ENCODE peak calls at places on chromosomes 12 and 14, in nine cellular contexts. R, Y, Z, E, D, C, G, A and X are unnamed samples.

GRCh38 chr12:43636706-43637105 is 84.7 kb upstream of the ADAMTS20 start:
- DNase-seq in A (no peak), D (no peak), R (no peak), E (no peak), C (no peak), G (no peak), Y (no peak), Z (no peak), X (no peak)

GRCh38 chr12:50901685-50902113 is 50.6 kb upstream of the HIGD1C start:
- DNase-seq in D (no peak), Y (no peak), R (no peak), E (no peak), A (no peak), G (no peak), C (no peak), Z (no peak), X (no peak)

GRCh38 chr12:6430124-6430989 is 14.4 kb upstream of the CD27 start:
- DNase-seq in G (peak; percentile 100), R (peak; percentile 41), A (no peak), Z (peak; percentile 99), C (peak; percentile 86), Y (peak; percentile 79), D (no peak), E (peak; percentile 87), X (peak; percentile 69)

GRCh38 chr14:100864960-100865681 is 38.4 kb downstream of the RTL1 start:
- DNase-seq in G (no peak), R (no peak), Y (no peak), A (no peak), C (no peak), Z (no peak), D (no peak), E (no peak), X (no peak)

GRCh38 chr12:113191236-113191635 is 5.7 kb downstream of the RITA1 start:
- DNase-seq in E (no peak), R (no peak), C (no peak), A (no peak), Y (no peak), Z (no peak), G (no peak), D (no peak), X (no peak)

GRCh38 chr14:39432619-39433451 is 602 bp upstream of the FBXO33 start:
- DNase-seq in R (peak; percentile 83), D (peak; percentile 93), G (peak; percentile 83), E (peak; percentile 45), A (peak; percentile 62), Z (peak; percentile 54), Y (peak; percentile 91), C (peak; percentile 94), X (peak; percentile 95)

GRCh38 chr12:95977764-95978305 is 18.3 kb downstream of the HAL start:
- DNase-seq in A (no peak), R (no peak), C (no peak), Z (no peak), D (no peak), G (no peak), E (no peak), Y (no peak), X (no peak)

GRCh38 chr12:59115526-59115925 is 195.2 kb upstream of the LRIG3 start:
- DNase-seq in G (no peak), D (no peak), A (no peak), C (no peak), R (no peak), Z (peak; percentile 28), Y (no peak), E (peak; percentile 28), X (no peak)

GRCh38 chr12:85741051-85741450 is 95.2 kb downstream of the RASSF9 start:
- DNase-seq in E (no peak), A (no peak), G (no peak), R (no peak), D (no peak), C (no peak), Y (no peak), Z (no peak), X (no peak)

GRCh38 chr14:22097606-22098292 is 424.1 kb upstream of the OR4E1 start:
- DNase-seq in Z (no peak), Y (no peak), R (no peak), A (no peak), C (no peak), E (no peak), G (no peak), D (no peak), X (no peak)
- TF ChIP-seq CTCF in Z (no peak), Y (no peak), R (no peak), A (no peak), C (no peak), E (no peak), G (no peak), D (no peak), X (no peak)

DNA sequence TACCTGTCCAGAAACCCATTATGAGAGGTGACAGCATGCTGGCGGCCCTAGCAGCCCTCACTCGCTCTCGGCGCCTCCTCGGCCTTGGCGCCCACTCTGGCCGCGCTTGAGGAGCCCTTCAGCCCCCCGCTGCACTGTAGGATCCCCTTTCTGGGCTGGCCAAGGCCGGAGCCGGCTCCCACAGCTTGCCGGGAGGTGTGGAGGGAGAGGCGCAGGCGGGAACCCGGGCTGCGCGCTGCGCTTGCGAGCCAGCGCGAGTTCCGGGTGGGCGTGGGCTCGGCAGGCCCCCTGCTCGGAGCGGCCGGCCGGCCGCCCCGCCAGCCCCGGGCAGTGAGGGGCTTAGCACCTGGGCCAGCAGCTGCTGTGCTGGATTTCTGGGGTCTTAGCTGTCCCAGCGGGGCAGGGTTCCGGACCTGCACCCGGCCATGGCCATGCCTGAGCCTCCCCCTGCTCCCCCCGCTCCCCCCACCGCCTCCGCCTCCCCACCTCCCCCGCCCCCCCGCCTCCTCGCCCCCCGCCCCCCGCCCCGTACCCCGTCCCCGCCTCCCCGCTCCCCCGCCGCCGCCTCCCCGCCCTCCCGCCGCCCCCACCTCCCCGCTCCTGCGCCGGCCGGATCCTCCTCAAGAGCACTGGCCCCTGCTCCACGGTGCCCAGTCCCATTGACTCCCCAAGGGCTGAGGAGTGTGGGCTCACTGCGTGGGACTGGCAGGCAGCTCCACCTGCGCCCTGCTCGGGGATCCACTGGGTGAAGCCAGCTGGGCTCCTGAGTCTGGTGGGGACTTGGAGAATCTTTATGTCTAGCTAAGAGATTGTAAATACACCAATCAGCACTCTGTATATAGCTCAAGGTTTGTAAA is 163.1 kb downstream of the KLHL28 start:
- DNase-seq in C (no peak), R (no peak), A (no peak), Y (no peak), G (no peak), E (no peak), Z (no peak), D (no peak), X (peak; percentile 8)
- H3K4me3 ChIP-seq in C (no peak overlapping the region), R (no peak overlapping the region), A (no peak overlapping the region), Y (no peak overlapping the region), G (no peak overlapping the region), E (peak overlapping the region; percentile 32), Z (no peak overlapping the region), D (no peak overlapping the region), X (no peak overlapping the region)

GRCh38 chr12:110271015-110271414 is 10.0 kb upstream of the ATP2A2 start:
- DNase-seq in D (no peak), Y (no peak), A (no peak), R (no peak), E (no peak), C (no peak), Z (no peak), G (no peak), X (no peak)
- H3K27ac ChIP-seq in D (no peak overlapping the region), Y (peak overlapping the region; percentile 39), A (no peak overlapping the region), R (no peak overlapping the region), E (no peak overlapping the region), C (no peak overlapping the region), Z (no peak overlapping the region), G (peak overlapping the region; percentile 59), X (no peak overlapping the region)

DNA sequence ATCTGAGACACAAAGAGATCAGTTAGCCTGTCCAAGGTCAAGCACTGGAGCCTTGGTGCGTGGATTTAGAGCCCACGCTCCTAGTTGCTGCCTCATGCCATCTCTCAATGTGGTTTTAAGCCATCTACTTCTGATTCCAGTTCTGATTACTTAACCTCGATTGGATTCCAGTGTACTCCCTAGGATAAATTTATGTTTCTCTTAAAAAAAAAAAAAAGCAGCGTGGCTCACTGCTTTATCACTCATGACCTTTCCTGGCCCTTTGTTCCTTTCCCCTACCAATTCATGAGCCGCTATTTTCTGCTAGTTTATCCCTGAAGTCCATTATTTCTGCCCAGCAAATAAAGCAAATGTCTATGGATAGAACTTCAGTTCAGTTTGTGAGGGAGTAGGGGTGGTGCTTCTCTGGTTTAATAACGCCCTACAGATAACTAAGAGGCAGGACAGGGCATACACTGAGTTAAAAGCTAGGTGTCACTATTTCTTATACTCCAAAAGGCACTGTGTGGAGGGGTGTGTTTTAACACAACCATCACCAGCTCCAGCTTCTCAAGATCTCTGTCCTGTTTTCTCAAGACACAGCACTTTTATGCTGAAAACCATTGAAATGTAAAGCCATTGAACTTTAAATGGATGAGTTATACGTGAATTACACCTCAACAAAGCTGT is 9.8 kb upstream of the PARP11 start:
- DNase-seq in G (peak; percentile 32), R (peak; percentile 38), E (peak; percentile 8), Y (no peak), C (no peak), Z (peak; percentile 31), A (no peak), D (no peak), X (no peak)
- TF ChIP-seq CTCF in G (peak; percentile 40), R (peak; percentile 71), E (peak; percentile 42), Y (no peak), C (no peak), Z (peak; percentile 35), A (peak; percentile 28), D (peak; percentile 25), X (no peak)

GRCh38 chr12:646303-647038 is 16.8 kb downstream of the NINJ2 start:
- DNase-seq in E (no peak), Y (peak; percentile 88), Z (no peak), G (peak; percentile 42), D (no peak), R (no peak), C (peak; percentile 62), A (no peak), X (peak; percentile 26)
- H3K4me3 ChIP-seq in E (no peak overlapping the region), Y (no peak overlapping the region), Z (no peak overlapping the region), G (no peak overlapping the region), D (no peak overlapping the region), R (no peak overlapping the region), C (no peak overlapping the region), A (no peak overlapping the region), X (no peak overlapping the region)